ENCODE peak calls at places on chromosomes 3 and 15, in six cellular contexts. W is AML-193; V is midbrain; Q is HFF-Myc; X is endothelial cell; B is activated CD4-positive, alpha-beta T cell treated with anti-CD3 and anti-CD28 coated beads, Interleukin-2, amount 50 U/mL, for 4 hours. C is an unnamed sample.

GRCh38 chr15:98649621-98649995 is 1.3 kb downstream of the IGF1R start:
- DNase-seq in X (peak), W (no peak), B (peak), Q (no peak), V (no peak), C (peak)

GRCh38 chr3:7585052-7585451 is 724.1 kb downstream of the GRM7 start:
- DNase-seq in B (no peak), V (no peak), W (no peak), X (no peak), Q (no peak), C (peak)

GRCh38 chr3:171088984-171089754 is 62.6 kb upstream of the SLC2A2 start:
- DNase-seq in Q (peak), X (no peak), W (no peak), V (no peak), B (no peak), C (no peak)

GRCh38 chr3:105836533-105836932 is 32.3 kb downstream of the CBLB start:
- DNase-seq in B (no peak), Q (no peak), V (no peak), X (no peak), W (no peak), C (no peak)

GRCh38 chr3:81339040-81339845 is 422.2 kb downstream of the GBE1 start:
- DNase-seq in W (peak), X (no peak), B (no peak), V (no peak), Q (no peak), C (peak)

GRCh38 chr3:61649381-61650170 is 88.2 kb downstream of the PTPRG start:
- DNase-seq in B (no peak), V (no peak), X (no peak), Q (no peak), W (no peak), C (no peak)

GRCh38 chr3:16245613-16246012 is 19.1 kb downstream of the DPH3 start:
- DNase-seq in Q (no peak), W (no peak), X (no peak), V (no peak), B (no peak), C (no peak)

GRCh38 chr3:110420158-110420641 is 651.4 kb upstream of the NECTIN3 start:
- DNase-seq in B (no peak), W (no peak), X (no peak), Q (peak), V (no peak), C (no peak)

GRCh38 chr15:36177590-36178281 is 401.7 kb upstream of the CDIN1 start:
- DNase-seq in V (no peak), X (no peak), W (no peak), Q (peak), B (no peak), C (no peak)

GRCh38 chr3:14537590-14538450 is 2.3 kb downstream of the GRIP2 start:
- DNase-seq in V (no peak), X (peak), W (no peak), Q (no peak), B (no peak), C (peak)

GRCh38 chr3:158057666-158058065 is 48.6 kb downstream of the SHOX2 start:
- DNase-seq in B (no peak), W (no peak), X (no peak), Q (no peak), V (no peak), C (no peak)

GRCh38 chr3:43618142-43618541 is 3.7 kb downstream of the ANO10 start:
- DNase-seq in B (no peak), X (no peak), V (no peak), W (no peak), Q (no peak), C (no peak)

C was measured in KBM-7.